ENCODE peak calls at places on chromosomes 7 and 10, in eight cellular contexts. One of them, this sample, is unnamed.

GRCh38 chr7:101984141-101984879 is 166.9 kb downstream of the CUX1 start:
- DNase-seq in IMR-90: no peak
- DNase-seq in SJSA1: no peak
- DNase-seq in transverse colon: peak; percentile 26
- DNase-seq in RWPE1: peak; percentile 10
- DNase-seq in body of pancreas: no peak
- DNase-seq in pancreas: no peak
- DNase-seq in thoracic aorta: no peak
- DNase-seq in this sample: no peak

GRCh38 chr7:95951997-95952795 is 179.8 kb downstream of the DYNC1I1 start:
- DNase-seq in IMR-90: no peak
- DNase-seq in SJSA1: no peak
- DNase-seq in transverse colon: no peak
- DNase-seq in RWPE1: no peak
- DNase-seq in body of pancreas: no peak
- DNase-seq in pancreas: no peak
- DNase-seq in thoracic aorta: no peak
- DNase-seq in this sample: no peak

GRCh38 chr7:147578196-147578595 is 1012.4 kb upstream of the C7orf33 start:
- DNase-seq in IMR-90: no peak
- DNase-seq in SJSA1: no peak
- DNase-seq in transverse colon: no peak
- DNase-seq in RWPE1: no peak
- DNase-seq in body of pancreas: no peak
- DNase-seq in pancreas: no peak
- DNase-seq in thoracic aorta: no peak
- DNase-seq in this sample: no peak

GRCh38 chr10:132479603-132480221 is 57.9 kb upstream of the INPP5A start:
- DNase-seq in IMR-90: no peak
- DNase-seq in SJSA1: no peak
- DNase-seq in transverse colon: no peak
- DNase-seq in RWPE1: no peak
- DNase-seq in body of pancreas: no peak
- DNase-seq in pancreas: peak; percentile 12
- DNase-seq in thoracic aorta: no peak
- DNase-seq in this sample: no peak

GRCh38 chr7:119720541-119720940 is 552.4 kb upstream of the KCND2 start:
- DNase-seq in IMR-90: peak; percentile 84
- DNase-seq in SJSA1: no peak
- DNase-seq in transverse colon: no peak
- DNase-seq in RWPE1: peak; percentile 59
- DNase-seq in body of pancreas: no peak
- DNase-seq in pancreas: no peak
- DNase-seq in thoracic aorta: no peak
- DNase-seq in this sample: no peak

GRCh38 chr7:38211940-38212339 is 33.9 kb downstream of the STARD3NL start:
- DNase-seq in IMR-90: no peak
- DNase-seq in SJSA1: no peak
- DNase-seq in transverse colon: no peak
- DNase-seq in RWPE1: no peak
- DNase-seq in body of pancreas: no peak
- DNase-seq in pancreas: no peak
- DNase-seq in thoracic aorta: no peak
- DNase-seq in this sample: no peak

GRCh38 chr10:23094786-23095403 is 484 bp upstream of the MSRB2 start:
- DNase-seq in IMR-90: peak; percentile 4
- DNase-seq in SJSA1: no peak
- DNase-seq in transverse colon: no peak
- DNase-seq in RWPE1: no peak
- DNase-seq in body of pancreas: no peak
- DNase-seq in pancreas: no peak
- DNase-seq in thoracic aorta: no peak
- DNase-seq in this sample: no peak

GRCh38 chr10:17502788-17503187 is 48.4 kb upstream of the ST8SIA6 start:
- DNase-seq in IMR-90: no peak
- DNase-seq in SJSA1: no peak
- DNase-seq in transverse colon: no peak
- DNase-seq in RWPE1: no peak
- DNase-seq in body of pancreas: no peak
- DNase-seq in pancreas: no peak
- DNase-seq in thoracic aorta: no peak
- DNase-seq in this sample: no peak

GRCh38 chr7:39164887-39165286 is 187.2 kb downstream of the POU6F2 start:
- DNase-seq in IMR-90: no peak
- DNase-seq in SJSA1: no peak
- DNase-seq in transverse colon: no peak
- DNase-seq in RWPE1: no peak
- DNase-seq in body of pancreas: no peak
- DNase-seq in pancreas: no peak
- DNase-seq in thoracic aorta: no peak
- DNase-seq in this sample: no peak

GRCh38 chr10:559767-560047 is 129.8 kb downstream of the DIP2C start:
- DNase-seq in IMR-90: no peak
- DNase-seq in SJSA1: peak; percentile 39
- DNase-seq in transverse colon: no peak
- DNase-seq in RWPE1: no peak
- DNase-seq in body of pancreas: no peak
- DNase-seq in pancreas: no peak
- DNase-seq in thoracic aorta: no peak
- DNase-seq in this sample: no peak

GRCh38 chr10:73886625-73887024 is 12.3 kb upstream of the CAMK2G start:
- DNase-seq in IMR-90: no peak
- DNase-seq in SJSA1: no peak
- DNase-seq in transverse colon: no peak
- DNase-seq in RWPE1: peak; percentile 18
- DNase-seq in body of pancreas: no peak
- DNase-seq in pancreas: no peak
- DNase-seq in thoracic aorta: no peak
- DNase-seq in this sample: no peak

GRCh38 chr10:73890261-73890660 is 15.9 kb upstream of the CAMK2G start:
- DNase-seq in IMR-90: no peak
- DNase-seq in SJSA1: no peak
- DNase-seq in transverse colon: no peak
- DNase-seq in RWPE1: no peak
- DNase-seq in body of pancreas: no peak
- DNase-seq in pancreas: no peak
- DNase-seq in thoracic aorta: no peak
- DNase-seq in this sample: no peak

GRCh38 chr10:73888514-73888913 is 14.2 kb upstream of the CAMK2G start:
- DNase-seq in IMR-90: peak; percentile 21
- DNase-seq in SJSA1: no peak
- DNase-seq in transverse colon: no peak
- DNase-seq in RWPE1: peak; percentile 83
- DNase-seq in body of pancreas: no peak
- DNase-seq in pancreas: no peak
- DNase-seq in thoracic aorta: no peak
- DNase-seq in this sample: no peak

GRCh38 chr10:73887038-73888015 is 13.0 kb upstream of the CAMK2G start:
- DNase-seq in IMR-90: peak; percentile 86
- DNase-seq in SJSA1: peak; percentile 98
- DNase-seq in transverse colon: peak; percentile 63
- DNase-seq in RWPE1: peak; percentile 93
- DNase-seq in body of pancreas: peak; percentile 75
- DNase-seq in pancreas: peak; percentile 83
- DNase-seq in thoracic aorta: peak; percentile 87
- DNase-seq in this sample: peak; percentile 93

DNA sequence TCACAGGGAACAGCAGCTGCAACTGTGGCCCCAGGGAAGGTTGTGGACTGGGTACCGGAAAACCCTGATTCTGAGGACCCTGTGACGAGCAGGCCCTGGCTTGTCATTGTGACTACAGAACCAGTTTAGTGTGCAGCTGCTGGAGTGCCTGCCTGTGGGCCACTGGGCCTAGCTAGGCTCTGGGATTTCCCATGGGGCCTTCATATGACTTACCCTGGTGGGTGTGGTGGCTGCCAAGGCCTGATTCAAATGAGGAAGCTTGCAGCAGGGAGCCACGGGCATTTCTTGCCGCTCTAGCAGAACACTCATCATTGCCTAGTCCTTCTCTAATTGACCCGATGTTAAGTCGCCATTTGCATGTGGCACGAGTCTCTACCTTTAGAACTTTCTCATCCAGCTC is 14.7 kb upstream of the CAMK2G start:
- DNase-seq in IMR-90: peak; percentile 78
- DNase-seq in SJSA1: peak; percentile 72
- DNase-seq in transverse colon: peak; percentile 50
- DNase-seq in RWPE1: peak; percentile 86
- DNase-seq in body of pancreas: no peak
- DNase-seq in pancreas: peak; percentile 43
- DNase-seq in thoracic aorta: no peak
- DNase-seq in this sample: no peak
- H3K27ac ChIP-seq in IMR-90: peak overlapping the region; percentile 73
- H3K27ac ChIP-seq in SJSA1: peak overlapping the region; percentile 95
- H3K27ac ChIP-seq in transverse colon: peak overlapping the region; percentile 81
- H3K27ac ChIP-seq in RWPE1: peak overlapping the region; percentile 99
- H3K27ac ChIP-seq in body of pancreas: peak overlapping the region; percentile 58
- H3K27ac ChIP-seq in pancreas: peak overlapping the region; percentile 65
- H3K27ac ChIP-seq in thoracic aorta: peak overlapping the region; percentile 82
- H3K27ac ChIP-seq in this sample: peak overlapping the region; percentile 70

GRCh38 chr7:157470699-157471098 is 133.9 kb downstream of the DNAJB6 start:
- DNase-seq in IMR-90: no peak
- DNase-seq in SJSA1: peak; percentile 22
- DNase-seq in transverse colon: no peak
- DNase-seq in RWPE1: no peak
- DNase-seq in body of pancreas: no peak
- DNase-seq in pancreas: no peak
- DNase-seq in thoracic aorta: no peak
- DNase-seq in this sample: peak; percentile 46
- H3K27ac ChIP-seq in IMR-90: no peak overlapping the region
- H3K27ac ChIP-seq in SJSA1: no peak overlapping the region
- H3K27ac ChIP-seq in transverse colon: no peak overlapping the region
- H3K27ac ChIP-seq in RWPE1: no peak overlapping the region
- H3K27ac ChIP-seq in body of pancreas: no peak overlapping the region
- H3K27ac ChIP-seq in pancreas: no peak overlapping the region
- H3K27ac ChIP-seq in thoracic aorta: no peak overlapping the region
- H3K27ac ChIP-seq in this sample: no peak overlapping the region

GRCh38 chr10:113001599-113002448 is 51.8 kb downstream of the TCF7L2 start:
- DNase-seq in IMR-90: no peak
- DNase-seq in SJSA1: no peak
- DNase-seq in transverse colon: no peak
- DNase-seq in RWPE1: no peak
- DNase-seq in body of pancreas: no peak
- DNase-seq in pancreas: no peak
- DNase-seq in thoracic aorta: no peak
- DNase-seq in this sample: no peak
- H3K27ac ChIP-seq in IMR-90: no peak overlapping the region
- H3K27ac ChIP-seq in SJSA1: no peak overlapping the region
- H3K27ac ChIP-seq in transverse colon: peak overlapping the region; percentile 53
- H3K27ac ChIP-seq in RWPE1: no peak overlapping the region
- H3K27ac ChIP-seq in body of pancreas: peak overlapping the region; percentile 21
- H3K27ac ChIP-seq in pancreas: no peak overlapping the region
- H3K27ac ChIP-seq in thoracic aorta: peak overlapping the region; percentile 51
- H3K27ac ChIP-seq in this sample: no peak overlapping the region

GRCh38 chr10:127525686-127526085 is 23.4 kb upstream of the NPS start:
- DNase-seq in IMR-90: no peak
- DNase-seq in SJSA1: no peak
- DNase-seq in transverse colon: no peak
- DNase-seq in RWPE1: peak; percentile 12
- DNase-seq in body of pancreas: no peak
- DNase-seq in pancreas: no peak
- DNase-seq in thoracic aorta: no peak
- DNase-seq in this sample: no peak
- H3K27ac ChIP-seq in IMR-90: no peak overlapping the region
- H3K27ac ChIP-seq in SJSA1: no peak overlapping the region
- H3K27ac ChIP-seq in transverse colon: no peak overlapping the region
- H3K27ac ChIP-seq in RWPE1: no peak overlapping the region
- H3K27ac ChIP-seq in body of pancreas: no peak overlapping the region
- H3K27ac ChIP-seq in pancreas: no peak overlapping the region
- H3K27ac ChIP-seq in thoracic aorta: no peak overlapping the region
- H3K27ac ChIP-seq in this sample: no peak overlapping the region

GRCh38 chr10:126014309-126014708 is 117.9 kb downstream of the FANK1 start:
- DNase-seq in IMR-90: peak; percentile 78
- DNase-seq in SJSA1: no peak
- DNase-seq in transverse colon: no peak
- DNase-seq in RWPE1: no peak
- DNase-seq in body of pancreas: no peak
- DNase-seq in pancreas: no peak
- DNase-seq in thoracic aorta: no peak
- DNase-seq in this sample: no peak
- H3K27ac ChIP-seq in IMR-90: no peak overlapping the region
- H3K27ac ChIP-seq in SJSA1: no peak overlapping the region
- H3K27ac ChIP-seq in transverse colon: no peak overlapping the region
- H3K27ac ChIP-seq in RWPE1: no peak overlapping the region
- H3K27ac ChIP-seq in body of pancreas: no peak overlapping the region
- H3K27ac ChIP-seq in pancreas: no peak overlapping the region
- H3K27ac ChIP-seq in thoracic aorta: no peak overlapping the region
- H3K27ac ChIP-seq in this sample: no peak overlapping the region

GRCh38 chr10:110321869-110322620 is 17.3 kb upstream of the SMNDC1 start:
- DNase-seq in IMR-90: no peak
- DNase-seq in SJSA1: no peak
- DNase-seq in transverse colon: no peak
- DNase-seq in RWPE1: no peak
- DNase-seq in body of pancreas: no peak
- DNase-seq in pancreas: no peak
- DNase-seq in thoracic aorta: no peak
- DNase-seq in this sample: no peak
- H3K27ac ChIP-seq in IMR-90: no peak overlapping the region
- H3K27ac ChIP-seq in SJSA1: no peak overlapping the region
- H3K27ac ChIP-seq in transverse colon: no peak overlapping the region
- H3K27ac ChIP-seq in RWPE1: no peak overlapping the region
- H3K27ac ChIP-seq in body of pancreas: no peak overlapping the region
- H3K27ac ChIP-seq in pancreas: no peak overlapping the region
- H3K27ac ChIP-seq in thoracic aorta: no peak overlapping the region
- H3K27ac ChIP-seq in this sample: no peak overlapping the region

DNA sequence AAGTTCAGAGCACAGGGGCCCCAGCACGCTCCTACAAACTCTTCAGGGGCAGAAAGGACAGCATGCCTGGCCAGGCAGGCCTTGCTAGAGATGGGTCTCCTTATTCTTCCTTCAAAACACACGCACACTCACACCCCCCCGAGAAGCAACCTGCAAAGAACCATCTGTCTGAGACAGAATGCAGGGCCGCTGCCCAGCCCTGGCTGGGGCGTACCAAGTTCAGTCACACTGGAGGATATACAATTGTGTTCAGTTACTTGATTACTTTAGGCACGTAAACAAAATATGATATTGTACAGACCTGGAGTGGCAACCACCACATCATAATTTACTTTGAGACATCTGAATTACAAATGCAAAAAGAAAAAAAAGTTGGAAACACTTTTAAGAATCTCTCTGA is 5.7 kb downstream of the FAM53B start:
- DNase-seq in IMR-90: no peak
- DNase-seq in SJSA1: no peak
- DNase-seq in transverse colon: no peak
- DNase-seq in RWPE1: no peak
- DNase-seq in body of pancreas: no peak
- DNase-seq in pancreas: no peak
- DNase-seq in thoracic aorta: no peak
- DNase-seq in this sample: no peak
- H3K27ac ChIP-seq in IMR-90: no peak overlapping the region
- H3K27ac ChIP-seq in SJSA1: no peak overlapping the region
- H3K27ac ChIP-seq in transverse colon: peak overlapping the region; percentile 94
- H3K27ac ChIP-seq in RWPE1: peak overlapping the region; percentile 91
- H3K27ac ChIP-seq in body of pancreas: no peak overlapping the region
- H3K27ac ChIP-seq in pancreas: no peak overlapping the region
- H3K27ac ChIP-seq in thoracic aorta: no peak overlapping the region
- H3K27ac ChIP-seq in this sample: peak overlapping the region; percentile 88